ENCODE peak calls at places on chromosomes 6 and 20, in ten cellular contexts. A is bronchial epithelial cell, V is Peyer's patch, G is fibroblast of pulmonary artery, S is body of pancreas, O is AG04450, E is endothelial cell of umbilical vein, Z is foreskin keratinocyte, P is PC-9, H is Caco-2. D is an unnamed sample.

GRCh38 chr20:9912858-9913434 is 74.1 kb upstream of the PAK5 start:
- DNase-seq in P (no peak), E (peak), V (no peak), A (peak), S (peak), H (peak), G (peak), Z (peak), O (peak), D (peak)

GRCh38 chr6:16239090-16239797 is 857 bp downstream of the GMPR start:
- DNase-seq in P (no peak), A (no peak), O (no peak), E (peak), S (peak), V (peak), Z (no peak), G (peak), H (no peak), D (no peak)

GRCh38 chr20:46040902-46041535 is 12.0 kb downstream of the SLC12A5 start:
- DNase-seq in E (peak), V (no peak), A (peak), S (no peak), Z (no peak), P (no peak), H (peak), O (no peak), G (peak), D (no peak)

GRCh38 chr6:398065-398464 is 6.5 kb downstream of the IRF4 start:
- DNase-seq in E (no peak), H (no peak), Z (no peak), O (no peak), V (no peak), S (no peak), G (no peak), A (no peak), P (no peak), D (no peak)

GRCh38 chr6:105184921-105185320 is 5.1 kb upstream of the POPDC3 start:
- DNase-seq in S (no peak), H (no peak), P (no peak), Z (no peak), V (no peak), G (peak), A (no peak), E (peak), O (no peak), D (no peak)

GRCh38 chr20:38497246-38497645 is 24.6 kb downstream of the RALGAPB start:
- DNase-seq in P (no peak), Z (no peak), H (no peak), O (no peak), G (no peak), E (no peak), A (no peak), S (no peak), V (no peak), D (no peak)

GRCh38 chr20:25623736-25624499 is at the start of gene NANP:
- DNase-seq in S (peak), A (peak), Z (peak), O (peak), E (peak), G (peak), P (peak), H (peak), V (peak), D (peak)

GRCh38 chr20:8244637-8245036 is 112.6 kb downstream of the PLCB1 start:
- DNase-seq in S (peak), G (peak), O (peak), E (peak), Z (no peak), A (peak), P (no peak), H (no peak), V (no peak), D (no peak)

GRCh38 chr6:41939091-41939847 is 2.3 kb downstream of the CCND3 start:
- DNase-seq in Z (no peak), H (peak), P (no peak), O (no peak), S (no peak), E (no peak), G (peak), A (no peak), V (no peak), D (no peak)

GRCh38 chr6:78436335-78436734 is 431.0 kb upstream of the IRAK1BP1 start:
- DNase-seq in A (peak), V (no peak), S (no peak), H (no peak), Z (peak), E (peak), G (peak), O (peak), P (no peak), D (no peak)

GRCh38 chr6:19180348-19181073 is 656.7 kb upstream of the ID4 start:
- DNase-seq in A (no peak), H (no peak), Z (no peak), P (no peak), O (no peak), G (peak), E (no peak), V (peak), S (peak), D (no peak)

GRCh38 chr6:163489584-163489983 is 75.1 kb downstream of the QKI start:
- DNase-seq in S (no peak), A (peak), V (no peak), E (no peak), Z (peak), P (no peak), H (no peak), G (no peak), O (no peak), D (no peak)

GRCh38 chr6:166678426-166678825 is 51.4 kb upstream of the RPS6KA2 start:
- DNase-seq in E (no peak), A (peak), H (peak), S (peak), V (no peak), G (peak), Z (no peak), P (peak), O (no peak), D (no peak)

GRCh38 chr6:111038534-111039252 is 48.6 kb upstream of the SLC16A10 start:
- DNase-seq in E (no peak), S (no peak), G (no peak), O (no peak), V (no peak), P (no peak), H (no peak), Z (no peak), A (no peak), D (no peak)

GRCh38 chr6:73739097-73739496 is 43.1 kb downstream of the CD109 start:
- DNase-seq in O (peak), E (peak), G (peak), H (no peak), P (peak), A (peak), S (no peak), Z (peak), V (no peak), D (peak)

GRCh38 chr6:47714802-47715201 is 16.4 kb downstream of the ADGRF4 start:
- DNase-seq in S (no peak), A (no peak), H (no peak), V (no peak), E (no peak), Z (no peak), O (no peak), G (no peak), P (no peak), D (no peak)

GRCh38 chr20:48706116-48706656 is 121.6 kb downstream of the PREX1 start:
- DNase-seq in Z (no peak), P (no peak), G (peak), E (no peak), H (no peak), S (no peak), A (no peak), O (no peak), V (no peak), D (no peak)

GRCh38 chr20:46746972-46747371 is 37.5 kb downstream of the SLC2A10 start:
- DNase-seq in G (peak), H (no peak), A (peak), E (no peak), P (peak), Z (peak), S (no peak), O (no peak), V (no peak), D (no peak)

GRCh38 chr6:53544500-53545308 is at the start of gene GCLC:
- DNase-seq in O (peak), G (peak), Z (peak), S (peak), P (peak), A (peak), V (peak), E (peak), H (peak), D (peak)

GRCh38 chr6:33745558-33745957 is 1.1 kb downstream of the IP6K3 start:
- DNase-seq in O (no peak), Z (no peak), P (no peak), E (no peak), V (no peak), H (no peak), S (no peak), A (no peak), G (no peak), D (no peak)

DNA sequence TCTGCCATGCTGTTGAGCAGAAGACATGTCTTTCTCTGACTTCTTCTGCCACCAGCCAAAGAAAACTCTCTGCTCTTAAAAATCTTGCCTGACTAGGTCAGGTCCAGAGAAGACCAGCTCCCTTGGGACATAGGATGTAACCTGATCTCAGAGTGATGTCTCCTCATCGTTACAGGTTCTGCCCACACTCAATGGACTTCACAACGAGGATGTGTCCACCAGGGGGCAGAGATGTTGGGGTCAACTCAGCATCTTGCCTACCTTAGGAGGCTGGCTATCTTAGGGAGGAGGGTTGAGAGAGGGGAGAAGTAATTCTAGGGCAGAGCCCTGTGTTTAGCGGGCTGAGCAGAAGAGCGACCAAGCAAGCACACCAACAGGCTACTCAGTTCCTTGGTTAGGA is 207.6 kb upstream of the CDH4 start:
- DNase-seq in V (no peak), A (no peak), Z (no peak), E (no peak), O (no peak), P (no peak), G (no peak), S (no peak), H (no peak), D (no peak)
- TF ChIP-seq CTCF in V (no peak), A (no peak), Z (peak), E (no peak), O (no peak), P (peak), G (no peak), S (no peak), H (no peak), D (no peak)

GRCh38 chr6:40715501-40716403 is 128.6 kb upstream of the LRFN2 start:
- DNase-seq in G (no peak), Z (no peak), E (no peak), V (no peak), S (no peak), O (no peak), H (no peak), A (no peak), P (no peak), D (no peak)

GRCh38 chr6:40717411-40718057 is 130.4 kb upstream of the LRFN2 start:
- DNase-seq in P (no peak), Z (no peak), H (no peak), S (no peak), O (no peak), E (no peak), V (no peak), A (no peak), G (no peak), D (no peak)

GRCh38 chr6:40714143-40714542 is 127.0 kb upstream of the LRFN2 start:
- DNase-seq in O (no peak), H (no peak), Z (no peak), E (no peak), P (no peak), A (no peak), S (no peak), G (no peak), V (no peak), D (no peak)

GRCh38 chr6:40713002-40713719 is 126.0 kb upstream of the LRFN2 start:
- DNase-seq in S (no peak), G (no peak), P (no peak), Z (no peak), V (no peak), H (no peak), E (no peak), O (no peak), A (no peak), D (no peak)

DNA sequence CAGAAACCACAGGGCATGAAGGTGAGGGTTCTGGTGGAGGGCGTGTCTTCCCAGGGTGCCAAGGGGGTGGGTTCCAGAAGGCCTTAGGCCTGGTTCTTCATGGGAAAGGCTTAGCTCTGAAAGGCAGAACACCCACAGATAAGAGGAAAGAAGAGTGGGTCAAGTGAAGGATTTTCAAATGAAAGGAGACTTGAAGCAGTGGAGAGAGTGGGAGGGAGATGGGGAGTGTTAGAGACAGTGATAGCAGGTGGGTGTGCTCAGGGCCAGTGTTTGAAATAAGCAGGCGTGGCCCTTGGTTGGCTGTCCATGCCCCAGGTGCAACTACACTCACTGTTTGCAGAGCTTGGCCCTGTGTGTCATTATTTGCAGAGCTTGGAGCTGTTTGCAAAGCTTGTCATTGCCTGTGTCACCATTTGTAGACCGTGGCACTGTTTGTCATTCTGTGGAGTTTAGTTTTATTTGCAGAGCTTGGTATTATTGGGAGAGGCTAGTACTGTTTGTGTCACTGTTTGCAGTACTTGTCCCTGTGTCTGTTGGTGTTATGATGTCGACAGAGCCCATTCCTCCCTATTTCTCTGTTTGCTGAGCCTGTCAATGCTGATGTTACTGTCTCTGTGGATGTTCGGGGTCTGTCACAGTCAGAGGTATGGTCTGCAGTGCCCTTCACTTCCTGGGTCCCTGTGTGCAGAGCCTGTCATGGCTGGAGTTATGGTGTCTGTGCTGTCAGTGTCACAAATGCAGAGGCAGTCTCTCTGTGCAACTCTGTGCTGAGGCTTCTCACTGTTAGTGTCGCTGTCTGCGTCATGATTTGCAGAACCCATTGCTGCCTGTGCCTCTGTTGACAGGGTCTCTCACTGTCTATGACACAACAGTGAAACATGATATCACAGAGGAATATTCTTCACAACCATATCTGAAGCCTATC is 127.7 kb upstream of the LRFN2 start:
- DNase-seq in Z (no peak), O (no peak), E (no peak), A (peak), P (no peak), V (no peak), H (peak), G (no peak), S (peak), D (no peak)
- TF ChIP-seq CTCF in Z (no peak), O (no peak), E (no peak), A (no peak), P (no peak), V (no peak), H (no peak), G (no peak), S (no peak), D (no peak)

GRCh38 chr6:134317471-134318131 is at the start of gene SGK1:
- DNase-seq in S (peak), G (peak), Z (peak), P (no peak), O (no peak), V (no peak), A (peak), E (peak), H (peak), D (no peak)
- TF ChIP-seq CTCF in S (no peak), G (no peak), Z (peak), P (no peak), O (peak), V (no peak), A (no peak), E (no peak), H (peak), D (peak)

DNA sequence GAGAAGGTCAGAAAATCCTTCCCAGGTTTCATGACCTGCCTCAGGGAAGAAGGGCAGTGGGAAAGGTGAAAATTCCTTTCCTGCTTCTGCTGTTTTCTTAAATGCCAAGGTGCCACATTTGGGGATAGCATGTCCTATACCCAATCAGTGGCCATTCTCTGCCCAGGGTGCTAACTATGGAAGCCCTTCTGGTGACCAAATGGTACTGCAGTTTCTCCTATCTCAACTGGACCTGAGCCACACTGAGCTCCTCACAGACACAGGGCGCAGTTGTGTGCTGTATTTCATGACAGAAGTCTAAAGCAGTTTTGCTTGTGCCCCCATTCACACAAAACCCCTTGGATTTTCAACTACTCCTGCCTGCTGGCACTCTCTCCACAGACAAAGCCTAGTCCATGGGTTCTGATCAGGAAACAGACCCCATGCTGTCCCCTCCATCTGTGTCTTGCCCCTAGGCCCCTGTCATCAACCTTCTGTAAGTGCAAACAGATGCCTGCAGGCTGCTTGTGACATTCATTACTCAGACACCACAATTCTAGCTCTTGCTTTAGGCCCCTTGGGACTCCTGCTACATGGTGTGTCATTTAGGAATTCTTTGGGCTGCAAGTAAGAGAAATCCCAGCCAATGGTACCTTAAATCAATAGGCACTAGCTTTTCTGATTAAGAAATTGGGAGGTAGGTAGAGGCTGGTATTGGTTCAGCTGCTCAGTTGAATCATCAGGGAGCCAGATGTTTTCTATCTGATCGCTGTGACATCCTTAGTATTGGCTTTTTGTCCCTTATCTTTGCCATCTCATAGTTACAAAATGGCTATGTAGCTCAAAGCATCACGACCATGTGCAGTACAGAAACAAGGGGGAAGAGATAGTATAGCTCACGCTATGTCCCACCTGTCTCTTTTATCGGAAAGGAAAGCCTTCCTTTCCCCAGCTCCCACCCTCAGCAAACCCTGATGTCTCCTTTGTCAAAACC is 147.8 kb downstream of the CD83 start:
- DNase-seq in H (no peak), G (no peak), E (no peak), P (no peak), V (no peak), A (no peak), O (no peak), Z (no peak), S (no peak), D (no peak)
- TF ChIP-seq CTCF in H (peak), G (no peak), E (no peak), P (no peak), V (no peak), A (peak), O (peak), Z (peak), S (no peak), D (peak)

GRCh38 chr6:130381012-130381411 is 15.2 kb downstream of the TMEM200A start:
- DNase-seq in O (no peak), H (no peak), A (no peak), V (no peak), G (no peak), E (no peak), Z (no peak), P (no peak), S (no peak), D (no peak)

GRCh38 chr6:130377911-130378310 is 12.1 kb downstream of the TMEM200A start:
- DNase-seq in H (peak), P (no peak), A (no peak), E (no peak), V (peak), S (no peak), Z (no peak), O (no peak), G (no peak), D (no peak)

GRCh38 chr6:130385059-130385695 is 19.4 kb downstream of the TMEM200A start:
- DNase-seq in O (no peak), P (no peak), G (no peak), H (no peak), Z (no peak), S (no peak), A (no peak), V (no peak), E (no peak), D (no peak)

GRCh38 chr6:130381459-130382380 is 15.9 kb downstream of the TMEM200A start:
- DNase-seq in O (no peak), G (no peak), P (peak), H (no peak), E (no peak), A (no peak), S (no peak), V (no peak), Z (no peak), D (no peak)

DNA sequence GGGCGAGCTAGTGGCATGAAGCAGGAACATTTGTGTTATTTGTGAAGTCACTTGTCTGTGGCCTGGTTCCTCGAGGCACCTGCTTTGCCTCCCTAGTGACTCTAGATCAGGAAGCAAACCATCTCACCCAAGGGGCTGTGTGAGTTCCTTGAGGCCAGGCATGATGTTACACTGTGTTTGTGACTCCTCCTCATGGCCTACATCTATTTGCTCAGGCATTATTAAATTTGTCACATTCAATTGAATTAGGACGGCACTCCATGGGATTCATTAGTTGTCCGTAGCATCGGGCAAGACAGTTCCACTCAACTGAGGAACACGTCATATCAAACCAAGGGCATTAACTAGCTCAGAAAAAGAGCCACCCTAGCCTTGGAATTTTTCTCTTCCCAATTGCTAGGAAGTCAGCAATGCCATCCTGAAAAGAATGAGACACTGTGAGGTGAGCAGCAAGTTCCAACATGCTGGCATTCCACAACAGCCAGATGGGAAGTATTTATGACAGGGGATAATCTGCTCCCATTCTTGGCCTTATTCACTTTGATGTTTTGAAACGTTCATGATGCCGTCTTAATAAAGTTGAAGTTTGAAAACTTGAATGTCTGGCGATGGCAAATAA is 17.2 kb downstream of the TMEM200A start:
- DNase-seq in O (no peak), A (peak), Z (peak), S (no peak), H (peak), V (no peak), G (no peak), E (no peak), P (no peak), D (no peak)
- TF ChIP-seq CTCF in O (no peak), A (no peak), Z (no peak), S (no peak), H (no peak), V (no peak), G (no peak), E (no peak), P (no peak), D (no peak)